ENCODE peak calls at places on chromosome 10, in four cellular contexts. One of them, this sample, is unnamed.

GRCh38 chr10:60258429-60258797 is 131.3 kb downstream of the ANK3 start:
- DNase-seq in esophagus squamous epithelium: no peak
- DNase-seq in CD4-positive, alpha-beta T cell: no peak
- DNase-seq in vagina: no peak
- DNase-seq in this sample: no peak

GRCh38 chr10:66538908-66539307 is 386.9 kb upstream of the LRRTM3 start:
- DNase-seq in vagina: no peak
- DNase-seq in esophagus squamous epithelium: no peak
- DNase-seq in CD4-positive, alpha-beta T cell: no peak
- DNase-seq in this sample: no peak

GRCh38 chr10:79379512-79380124 is 32.3 kb downstream of the PPIF start:
- DNase-seq in vagina: peak; percentile 91
- DNase-seq in esophagus squamous epithelium: no peak
- DNase-seq in CD4-positive, alpha-beta T cell: no peak
- DNase-seq in this sample: no peak

GRCh38 chr10:94496646-94497045 is 48.9 kb upstream of the HELLS start:
- DNase-seq in vagina: no peak
- DNase-seq in esophagus squamous epithelium: no peak
- DNase-seq in CD4-positive, alpha-beta T cell: no peak
- DNase-seq in this sample: no peak

GRCh38 chr10:118811675-118812392 is 57.1 kb upstream of the CACUL1 start:
- DNase-seq in esophagus squamous epithelium: no peak
- DNase-seq in CD4-positive, alpha-beta T cell: no peak
- DNase-seq in vagina: no peak
- DNase-seq in this sample: no peak

GRCh38 chr10:43688348-43688892 is 39.7 kb upstream of the ZNF32 start:
- DNase-seq in CD4-positive, alpha-beta T cell: no peak
- DNase-seq in esophagus squamous epithelium: no peak
- DNase-seq in vagina: no peak
- DNase-seq in this sample: no peak

GRCh38 chr10:76415559-76415958 is 984.1 kb downstream of the LRMDA start:
- DNase-seq in CD4-positive, alpha-beta T cell: no peak
- DNase-seq in vagina: no peak
- DNase-seq in esophagus squamous epithelium: no peak
- DNase-seq in this sample: no peak

GRCh38 chr10:29948971-29949370 is 110.4 kb downstream of the JCAD start:
- DNase-seq in vagina: no peak
- DNase-seq in esophagus squamous epithelium: no peak
- DNase-seq in CD4-positive, alpha-beta T cell: no peak
- DNase-seq in this sample: no peak

GRCh38 chr10:32990811-32991210 is 32.8 kb upstream of the ITGB1 start:
- DNase-seq in CD4-positive, alpha-beta T cell: no peak
- DNase-seq in esophagus squamous epithelium: no peak
- DNase-seq in vagina: no peak
- DNase-seq in this sample: no peak

GRCh38 chr10:77959384-77959783 is 32.8 kb upstream of the DLG5 start:
- DNase-seq in vagina: no peak
- DNase-seq in esophagus squamous epithelium: no peak
- DNase-seq in CD4-positive, alpha-beta T cell: no peak
- DNase-seq in this sample: no peak

GRCh38 chr10:34475222-34475621 is 339.9 kb downstream of the PARD3 start:
- DNase-seq in vagina: no peak
- DNase-seq in CD4-positive, alpha-beta T cell: no peak
- DNase-seq in esophagus squamous epithelium: no peak
- DNase-seq in this sample: no peak

GRCh38 chr10:62732841-62733653 is 71.5 kb upstream of the ADO start:
- DNase-seq in CD4-positive, alpha-beta T cell: no peak
- DNase-seq in esophagus squamous epithelium: no peak
- DNase-seq in vagina: no peak
- DNase-seq in this sample: peak; percentile 41

GRCh38 chr10:102738692-102739121 is 5.0 kb upstream of the WBP1L start:
- DNase-seq in vagina: no peak
- DNase-seq in esophagus squamous epithelium: no peak
- DNase-seq in CD4-positive, alpha-beta T cell: no peak
- DNase-seq in this sample: no peak

GRCh38 chr10:23496727-23497126 is 57.9 kb downstream of the OTUD1 start:
- DNase-seq in CD4-positive, alpha-beta T cell: no peak
- DNase-seq in vagina: no peak
- DNase-seq in esophagus squamous epithelium: no peak
- DNase-seq in this sample: no peak

GRCh38 chr10:98446121-98446655 is 547 bp downstream of the HPS1 start:
- DNase-seq in CD4-positive, alpha-beta T cell: no peak
- DNase-seq in vagina: no peak
- DNase-seq in esophagus squamous epithelium: no peak
- DNase-seq in this sample: no peak

GRCh38 chr10:31186225-31187010 is 132.6 kb upstream of the ZEB1 start:
- DNase-seq in CD4-positive, alpha-beta T cell: no peak
- DNase-seq in esophagus squamous epithelium: no peak
- DNase-seq in vagina: no peak
- DNase-seq in this sample: no peak

GRCh38 chr10:15112657-15113056 is 15.5 kb downstream of the RPP38 start:
- DNase-seq in CD4-positive, alpha-beta T cell: no peak
- DNase-seq in vagina: no peak
- DNase-seq in esophagus squamous epithelium: no peak
- DNase-seq in this sample: no peak

GRCh38 chr10:97888641-97889262 is 39.1 kb downstream of the GOLGA7B start:
- DNase-seq in esophagus squamous epithelium: no peak
- DNase-seq in vagina: no peak
- DNase-seq in CD4-positive, alpha-beta T cell: no peak
- DNase-seq in this sample: no peak

GRCh38 chr10:43965033-43965917 is 316.6 kb upstream of the ZNF32 start:
- DNase-seq in CD4-positive, alpha-beta T cell: no peak
- DNase-seq in vagina: peak; percentile 84
- DNase-seq in esophagus squamous epithelium: no peak
- DNase-seq in this sample: no peak

GRCh38 chr10:132231656-132232552 is 45.2 kb downstream of the DPYSL4 start:
- DNase-seq in vagina: no peak
- DNase-seq in CD4-positive, alpha-beta T cell: no peak
- DNase-seq in esophagus squamous epithelium: no peak
- DNase-seq in this sample: no peak

GRCh38 chr10:46268076-46268881 is 18.5 kb upstream of the ANTXRL start:
- DNase-seq in esophagus squamous epithelium: no peak
- DNase-seq in vagina: peak; percentile 60
- DNase-seq in CD4-positive, alpha-beta T cell: peak; percentile 43
- DNase-seq in this sample: peak; percentile 47

GRCh38 chr10:130246113-130246512 is 109.9 kb downstream of the GLRX3 start:
- DNase-seq in CD4-positive, alpha-beta T cell: no peak
- DNase-seq in vagina: peak; percentile 11
- DNase-seq in esophagus squamous epithelium: no peak
- DNase-seq in this sample: no peak

GRCh38 chr10:36017141-36017540 is 375.0 kb upstream of the FZD8 start:
- DNase-seq in CD4-positive, alpha-beta T cell: no peak
- DNase-seq in esophagus squamous epithelium: no peak
- DNase-seq in vagina: no peak
- DNase-seq in this sample: no peak

GRCh38 chr10:128660726-128661125 is 534.5 kb upstream of the MKI67 start:
- DNase-seq in CD4-positive, alpha-beta T cell: no peak
- DNase-seq in esophagus squamous epithelium: no peak
- DNase-seq in vagina: no peak
- DNase-seq in this sample: no peak

GRCh38 chr10:89741126-89741762 is 39.9 kb downstream of the KIF20B start:
- DNase-seq in esophagus squamous epithelium: no peak
- DNase-seq in vagina: no peak
- DNase-seq in CD4-positive, alpha-beta T cell: no peak
- DNase-seq in this sample: no peak

GRCh38 chr10:14573666-14574261 is 200.9 kb downstream of the FAM107B start:
- DNase-seq in CD4-positive, alpha-beta T cell: no peak
- DNase-seq in esophagus squamous epithelium: no peak
- DNase-seq in vagina: no peak
- DNase-seq in this sample: no peak

GRCh38 chr10:79241990-79242619 is 105.2 kb upstream of the PPIF start:
- DNase-seq in esophagus squamous epithelium: no peak
- DNase-seq in CD4-positive, alpha-beta T cell: no peak
- DNase-seq in vagina: no peak
- DNase-seq in this sample: no peak

GRCh38 chr10:6138456-6138855 is 49.6 kb downstream of the RBM17 start:
- DNase-seq in vagina: no peak
- DNase-seq in esophagus squamous epithelium: no peak
- DNase-seq in CD4-positive, alpha-beta T cell: no peak
- DNase-seq in this sample: no peak

GRCh38 chr10:42431095-42431494 is 207.3 kb downstream of the ZNF33B start:
- DNase-seq in CD4-positive, alpha-beta T cell: no peak
- DNase-seq in vagina: no peak
- DNase-seq in esophagus squamous epithelium: no peak
- DNase-seq in this sample: no peak
- H3K9me3 ChIP-seq in CD4-positive, alpha-beta T cell: no peaks in the 10 kb centered on the region
- H3K9me3 ChIP-seq in vagina: no peaks in the 10 kb centered on the region
- H3K9me3 ChIP-seq in esophagus squamous epithelium: no peaks in the 10 kb centered on the region
- H3K9me3 ChIP-seq in this sample: no peaks in the 10 kb centered on the region

GRCh38 chr10:2913531-2913930 is 153.8 kb upstream of the PFKP start:
- DNase-seq in vagina: no peak
- DNase-seq in esophagus squamous epithelium: no peak
- DNase-seq in CD4-positive, alpha-beta T cell: no peak
- DNase-seq in this sample: no peak

GRCh38 chr10:2919016-2919415 is 148.3 kb upstream of the PFKP start:
- DNase-seq in esophagus squamous epithelium: no peak
- DNase-seq in CD4-positive, alpha-beta T cell: no peak
- DNase-seq in vagina: no peak
- DNase-seq in this sample: no peak

GRCh38 chr10:2917926-2918325 is 149.4 kb upstream of the PFKP start:
- DNase-seq in vagina: no peak
- DNase-seq in esophagus squamous epithelium: no peak
- DNase-seq in CD4-positive, alpha-beta T cell: no peak
- DNase-seq in this sample: no peak

GRCh38 chr10:2915412-2915811 is 151.9 kb upstream of the PFKP start:
- DNase-seq in esophagus squamous epithelium: no peak
- DNase-seq in vagina: no peak
- DNase-seq in CD4-positive, alpha-beta T cell: no peak
- DNase-seq in this sample: no peak

DNA sequence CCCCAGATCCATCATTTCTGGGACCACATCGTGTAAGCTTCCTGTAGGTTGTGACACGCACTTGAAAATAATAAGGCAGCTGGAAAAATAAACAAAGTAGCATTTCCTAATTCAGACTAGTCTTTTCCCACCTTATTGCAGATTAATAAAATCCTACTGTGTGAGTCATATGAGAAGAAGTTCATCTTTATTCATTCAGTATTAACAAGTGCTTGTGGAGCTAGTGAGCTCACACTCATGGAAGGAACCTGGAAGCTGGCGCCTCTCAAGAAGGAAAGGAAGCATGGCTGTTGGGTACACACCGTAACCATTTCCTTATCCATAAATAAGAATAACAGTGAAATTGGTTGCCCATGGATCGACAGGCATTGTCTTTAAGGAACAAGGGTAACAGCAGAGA is 152.6 kb upstream of the PFKP start:
- DNase-seq in vagina: no peak
- DNase-seq in CD4-positive, alpha-beta T cell: no peak
- DNase-seq in esophagus squamous epithelium: no peak
- DNase-seq in this sample: no peak
- H3K9me3 ChIP-seq in vagina: no peaks in the 10 kb centered on the region
- H3K9me3 ChIP-seq in CD4-positive, alpha-beta T cell: no peaks in the 10 kb centered on the region
- H3K9me3 ChIP-seq in esophagus squamous epithelium: no peaks in the 10 kb centered on the region
- H3K9me3 ChIP-seq in this sample: no peaks in the 10 kb centered on the region

DNA sequence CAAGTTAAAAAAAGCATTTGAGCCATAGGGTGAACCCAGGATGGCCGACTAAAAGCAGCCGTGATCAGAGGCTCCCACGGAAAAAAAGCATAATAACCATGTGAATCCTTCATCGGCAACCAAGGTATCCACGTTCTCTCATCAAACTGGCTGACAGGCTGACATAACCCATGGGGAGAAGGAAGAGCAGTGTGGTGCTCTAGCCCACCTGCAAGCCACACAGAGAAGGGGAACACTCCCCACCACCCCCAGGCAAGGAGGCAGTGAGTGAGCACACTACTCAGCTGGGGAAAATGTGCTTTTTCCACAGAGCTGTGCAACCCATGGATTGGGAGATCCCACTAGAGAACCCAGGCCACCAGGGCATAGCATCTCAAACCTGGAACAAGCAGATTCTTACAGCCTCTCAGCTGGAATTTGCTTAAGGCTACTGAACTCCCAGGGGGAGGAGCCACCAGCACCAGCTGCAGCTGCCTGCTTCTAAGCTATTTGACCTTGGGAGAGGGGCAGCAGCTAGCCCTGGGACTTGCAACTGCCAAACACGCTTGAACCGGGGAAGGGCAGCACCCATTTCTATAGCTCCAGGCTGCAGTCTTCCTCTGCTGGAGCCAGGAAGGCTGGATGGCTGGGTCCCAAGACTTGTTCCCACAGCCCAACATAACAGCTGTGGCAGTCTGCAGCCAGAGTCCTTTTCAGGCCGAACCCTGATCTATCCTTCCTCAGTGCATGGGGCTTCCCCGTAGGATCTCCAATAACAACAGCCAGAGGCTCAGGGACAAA is 178.2 kb upstream of the NRG3 start:
- DNase-seq in CD4-positive, alpha-beta T cell: no peak
- DNase-seq in vagina: no peak
- DNase-seq in esophagus squamous epithelium: no peak
- DNase-seq in this sample: no peak
- H3K9me3 ChIP-seq in CD4-positive, alpha-beta T cell: no peaks in the 10 kb centered on the region
- H3K9me3 ChIP-seq in vagina: no peaks in the 10 kb centered on the region
- H3K9me3 ChIP-seq in esophagus squamous epithelium: no peaks in the 10 kb centered on the region
- H3K9me3 ChIP-seq in this sample: no peaks in the 10 kb centered on the region

GRCh38 chr10:42593284-42593683 is 45.1 kb downstream of the ZNF33B start:
- DNase-seq in esophagus squamous epithelium: no peak
- DNase-seq in vagina: no peak
- DNase-seq in CD4-positive, alpha-beta T cell: no peak
- DNase-seq in this sample: no peak
- H3K9me3 ChIP-seq in esophagus squamous epithelium: no peaks in the 10 kb centered on the region
- H3K9me3 ChIP-seq in vagina: peaks cover 27% of the 10 kb centered on the region
- H3K9me3 ChIP-seq in CD4-positive, alpha-beta T cell: peaks cover 89% of the 10 kb centered on the region
- H3K9me3 ChIP-seq in this sample: peaks cover 41% of the 10 kb centered on the region

This sample was measured in T-helper 17 cell.